ENCODE peak calls at places on chromosomes 4 and X, in six cellular contexts. Z, K, T, J, X and Y are unnamed samples.

GRCh38 chr4:152328595-152328994 is 207.3 kb downstream of the FBXW7 start:
- DNase-seq in X (peak; percentile 53), Z (no peak), J (no peak), T (peak; percentile 11), K (no peak), Y (peak; percentile 95)

GRCh38 chr4:3611778-3612177 is 79.6 kb upstream of the LRPAP1 start:
- DNase-seq in K (no peak), T (no peak), X (no peak), Z (no peak), J (no peak), Y (no peak)

GRCh38 chrX:37871626-37872302 is 24.4 kb upstream of the DYNLT3 start:
- DNase-seq in X (peak; percentile 91), J (no peak), T (peak; percentile 79), Z (no peak), K (peak; percentile 80), Y (peak; percentile 89)

GRCh38 chr4:139416073-139416673 is 37.7 kb upstream of the RAB33B start:
- DNase-seq in T (peak; percentile 84), J (no peak), X (peak; percentile 76), Z (no peak), K (peak; percentile 77), Y (peak; percentile 65)

GRCh38 chrX:30373951-30374350 is 64.8 kb upstream of the NR0B1 start:
- DNase-seq in J (no peak), K (no peak), T (no peak), X (no peak), Z (no peak), Y (no peak)

GRCh38 chrX:15567886-15568616 is 32.7 kb downstream of the ACE2 start:
- DNase-seq in T (peak; percentile 51), Z (peak; percentile 51), K (peak; percentile 51), X (no peak), J (no peak), Y (peak; percentile 30)

GRCh38 chr4:183855651-183856190 is 49.4 kb upstream of the STOX2 start:
- DNase-seq in Z (no peak), J (no peak), K (no peak), X (no peak), T (no peak), Y (no peak)

GRCh38 chr4:151687021-151687640 is 73.7 kb downstream of the GATB start:
- DNase-seq in T (no peak), X (no peak), K (peak; percentile 38), J (no peak), Z (no peak), Y (no peak)

GRCh38 chr4:83889802-83890201 is 353.9 kb downstream of the GPAT3 start:
- DNase-seq in X (peak; percentile 38), Z (no peak), K (peak; percentile 31), T (peak; percentile 44), J (no peak), Y (peak; percentile 76)

GRCh38 chrX:115047715-115048114 is 30.3 kb upstream of the IL13RA2 start:
- DNase-seq in K (no peak), J (no peak), Z (no peak), X (no peak), T (no peak), Y (no peak)

GRCh38 chrX:153647461-153648357 is 706 bp downstream of the DUSP9 start:
- DNase-seq in K (no peak), T (no peak), Z (peak; percentile 47), X (peak; percentile 10), J (peak; percentile 83), Y (no peak)

GRCh38 chrX:14056201-14056600 is 26.5 kb upstream of the GEMIN8 start:
- DNase-seq in K (peak; percentile 48), J (no peak), X (peak; percentile 14), T (peak; percentile 7), Z (no peak), Y (no peak)

GRCh38 chr4:69095301-69095731 is 958 bp upstream of the UGT2B7 start:
- DNase-seq in T (peak; percentile 69), Z (no peak), K (no peak), J (no peak), X (peak; percentile 76), Y (peak; percentile 88)

GRCh38 chrX:78934866-78935265 is 10.3 kb upstream of the P2RY10 start:
- DNase-seq in K (no peak), J (peak; percentile 81), X (no peak), T (no peak), Z (no peak), Y (no peak)

GRCh38 chr4:26542996-26543395 is 40.9 kb upstream of the TBC1D19 start:
- DNase-seq in T (no peak), Z (no peak), K (no peak), J (no peak), X (peak; percentile 19), Y (no peak)

GRCh38 chrX:130786030-130786429 is 117.0 kb downstream of the ENOX2 start:
- DNase-seq in K (no peak), Z (no peak), T (no peak), J (no peak), X (no peak), Y (no peak)

GRCh38 chr4:174380699-174381098 is 97.0 kb downstream of the CEP44 start:
- DNase-seq in Z (no peak), K (no peak), J (no peak), T (no peak), X (no peak), Y (no peak)

GRCh38 chr4:155758500-155759371 is at the start of gene GUCY1B1:
- DNase-seq in Z (peak; percentile 97), K (peak; percentile 97), J (peak; percentile 97), T (peak; percentile 93), X (peak; percentile 97), Y (peak; percentile 95)

GRCh38 chr4:155761047-155761446 is 2.2 kb downstream of the GUCY1B1 start:
- DNase-seq in T (no peak), X (no peak), K (no peak), J (no peak), Z (no peak), Y (no peak)

GRCh38 chr4:155757745-155758265 is 1.0 kb upstream of the GUCY1B1 start:
- DNase-seq in J (no peak), T (no peak), X (no peak), Z (no peak), K (no peak), Y (no peak)

GRCh38 chr4:155761916-155762315 is 3.1 kb downstream of the GUCY1B1 start:
- DNase-seq in K (no peak), T (no peak), Z (no peak), X (no peak), J (no peak), Y (no peak)

GRCh38 chr4:155759372-155760252 is 791 bp downstream of the GUCY1B1 start:
- DNase-seq in K (peak; percentile 59), Z (peak; percentile 72), T (peak; percentile 33), J (peak; percentile 84), X (peak; percentile 43), Y (peak; percentile 29)
- TF ChIP-seq CTCF in K (no peak), Z (peak; percentile 26), T (no peak), J (no peak), X (no peak), Y (no peak)

GRCh38 chrX:40005290-40006011 is 92.3 kb downstream of the BCOR start:
- DNase-seq in T (peak; percentile 10), K (peak; percentile 25), X (no peak), Z (peak; percentile 74), J (no peak), Y (no peak)
- H3K4me3 ChIP-seq in T (no peak overlapping the region), K (no peak overlapping the region), X (no peak overlapping the region), Z (peak overlapping the region; percentile 53), J (no peak overlapping the region), Y (no peak overlapping the region)

GRCh38 chr4:109025471-109026076 is 262.7 kb upstream of the ETNPPL start:
- DNase-seq in K (no peak), Z (no peak), J (no peak), T (no peak), X (no peak), Y (no peak)

GRCh38 chr4:109029987-109030386 is 267.1 kb upstream of the ETNPPL start:
- DNase-seq in X (no peak), K (no peak), T (no peak), Z (no peak), J (no peak), Y (no peak)

GRCh38 chr4:109027016-109027500 is 264.2 kb upstream of the ETNPPL start:
- DNase-seq in X (no peak), Z (no peak), K (peak; percentile 27), T (no peak), J (no peak), Y (no peak)

GRCh38 chr4:109022941-109023340 is 260.1 kb upstream of the ETNPPL start:
- DNase-seq in X (no peak), T (no peak), Z (no peak), J (no peak), K (peak; percentile 21), Y (no peak)

DNA sequence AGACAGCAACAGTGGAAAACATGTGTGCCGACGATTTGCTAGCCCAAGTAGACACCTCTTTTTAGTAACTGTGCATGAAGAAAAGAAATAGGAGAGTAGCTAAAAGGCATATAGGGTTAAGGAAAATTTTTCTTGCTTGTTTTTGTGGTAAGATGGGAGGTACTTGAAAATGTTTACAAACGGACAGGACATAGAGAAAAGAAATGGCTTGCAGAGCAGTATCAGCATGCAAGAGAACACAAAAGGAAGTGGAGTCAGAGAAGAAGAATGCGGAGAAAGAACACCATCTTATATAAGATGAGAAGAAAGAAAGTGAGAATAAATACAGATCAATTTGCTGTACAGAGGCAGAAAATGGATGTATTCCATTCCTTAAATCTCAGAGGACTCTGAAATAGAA is 263.7 kb upstream of the ETNPPL start:
- DNase-seq in T (peak; percentile 26), X (peak; percentile 32), Z (no peak), J (no peak), K (peak; percentile 49), Y (peak; percentile 13)
- TF ChIP-seq CTCF in T (no peak), X (no peak), Z (no peak), J (no peak), K (no peak), Y (no peak)

DNA sequence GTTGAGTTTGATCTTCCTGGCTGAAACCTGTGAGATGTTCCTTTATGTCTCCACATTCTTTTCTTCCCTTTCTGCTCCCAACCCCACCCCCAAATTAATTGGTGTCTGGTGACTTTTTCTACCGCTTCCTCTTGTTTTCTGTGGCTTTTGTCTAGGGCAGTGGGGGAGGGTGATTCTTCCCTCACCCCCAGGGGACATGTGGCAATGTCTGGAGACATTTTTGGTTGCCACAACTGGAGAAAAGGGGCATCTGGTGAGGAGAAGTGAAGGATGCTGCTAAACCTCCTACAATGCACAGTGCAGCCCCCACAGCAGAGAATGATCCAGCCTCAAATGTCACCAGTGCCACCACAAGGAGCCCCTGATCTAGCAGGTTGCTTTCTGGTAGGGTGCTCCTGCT is 152.9 kb downstream of the NHS start:
- DNase-seq in J (no peak), K (no peak), T (no peak), X (no peak), Z (no peak), Y (no peak)
- H3K4me3 ChIP-seq in J (no peak overlapping the region), K (no peak overlapping the region), T (no peak overlapping the region), X (no peak overlapping the region), Z (no peak overlapping the region), Y (no peak overlapping the region)

GRCh38 chrX:19991350-19991718 is 473 bp upstream of the BCLAF3 start:
- DNase-seq in J (no peak), Z (no peak), X (no peak), K (no peak), T (no peak), Y (no peak)
- TF ChIP-seq CTCF in J (no peak), Z (no peak), X (no peak), K (no peak), T (no peak), Y (no peak)

DNA sequence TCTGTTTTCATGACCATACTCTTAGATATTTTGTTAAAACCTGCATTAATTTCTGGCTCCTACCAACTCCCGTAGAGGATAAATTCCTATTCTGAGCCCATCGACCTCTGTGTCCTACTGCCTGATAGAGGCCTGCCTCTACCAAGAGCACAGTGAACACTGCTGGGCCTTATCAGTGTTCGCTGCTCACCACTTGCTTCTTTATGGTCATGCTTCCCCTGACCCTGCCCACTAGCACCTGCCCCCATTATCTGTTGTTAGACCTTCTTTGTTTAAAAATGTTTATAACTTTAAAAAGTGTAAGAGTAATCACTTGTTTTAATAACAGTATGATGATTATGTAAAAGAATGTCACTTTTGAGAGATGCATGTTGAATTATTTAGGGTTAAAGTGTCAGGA is 6.1 kb downstream of the DAPP1 start:
- DNase-seq in T (no peak), X (no peak), J (no peak), K (no peak), Z (no peak), Y (no peak)
- H3K4me3 ChIP-seq in T (no peak overlapping the region), X (no peak overlapping the region), J (no peak overlapping the region), K (no peak overlapping the region), Z (no peak overlapping the region), Y (no peak overlapping the region)